ENCODE peak calls at places on chromosomes 11 and 22, in four cellular contexts. P is K562, T is IMR-90, H is GM12878. N is an unnamed sample.

GRCh38 chr22:43128928-43129424 is 14.2 kb downstream of the MCAT start:
- DNase-seq in H (no peak), P (peak; percentile 66), T (no peak), N (no peak)

GRCh38 chr22:20916916-20917810 is at the start of gene CRKL:
- DNase-seq in T (peak; percentile 97), P (peak; percentile 100), H (peak; percentile 83), N (peak; percentile 97)

GRCh38 chr11:64040684-64041267 is 5.0 kb downstream of the FLRT1 start:
- DNase-seq in H (no peak), P (peak; percentile 50), T (no peak), N (no peak)

GRCh38 chr11:17633279-17633986 is 85.9 kb upstream of the MYOD1 start:
- DNase-seq in P (no peak), T (no peak), H (no peak), N (no peak)

GRCh38 chr11:1458340-1459218 is 28.0 kb downstream of the MOB2 start:
- DNase-seq in T (peak; percentile 2), H (no peak), P (peak; percentile 88), N (no peak)

GRCh38 chr22:35921777-35922176 is 106.8 kb downstream of the RBFOX2 start:
- DNase-seq in P (peak; percentile 13), T (peak; percentile 90), H (peak; percentile 13), N (peak; percentile 90)

GRCh38 chr11:63289658-63290057 is 46.3 kb upstream of the SLC22A25 start:
- DNase-seq in T (no peak), H (no peak), P (no peak), N (no peak)

GRCh38 chr22:39699631-39700348 is 129.2 kb downstream of the CACNA1I start:
- DNase-seq in P (no peak), H (no peak), T (no peak), N (no peak)

GRCh38 chr11:709109-709997 is 3.3 kb downstream of the EPS8L2 start:
- DNase-seq in T (no peak), H (no peak), P (no peak), N (no peak)

GRCh38 chr11:102831128-102831708 is 12.2 kb downstream of the MMP3 start:
- DNase-seq in P (no peak), H (no peak), T (peak; percentile 23), N (peak; percentile 63)

GRCh38 chr11:102833731-102834130 is 9.7 kb downstream of the MMP3 start:
- DNase-seq in P (no peak), H (no peak), T (no peak), N (no peak)

GRCh38 chr11:102832612-102833011 is 10.8 kb downstream of the MMP3 start:
- DNase-seq in H (no peak), P (no peak), T (no peak), N (no peak)

GRCh38 chr11:102830328-102830727 is 13.1 kb downstream of the MMP3 start:
- DNase-seq in T (peak; percentile 29), P (no peak), H (no peak), N (no peak)

GRCh38 chr11:102831709-102832492 is 11.5 kb downstream of the MMP3 start:
- DNase-seq in H (no peak), P (no peak), T (no peak), N (no peak)
- H3K4me2 ChIP-seq in H (no peak overlapping the region), P (no peak overlapping the region), T (peak overlapping the region; percentile 78), N (peak overlapping the region; percentile 39)

DNA sequence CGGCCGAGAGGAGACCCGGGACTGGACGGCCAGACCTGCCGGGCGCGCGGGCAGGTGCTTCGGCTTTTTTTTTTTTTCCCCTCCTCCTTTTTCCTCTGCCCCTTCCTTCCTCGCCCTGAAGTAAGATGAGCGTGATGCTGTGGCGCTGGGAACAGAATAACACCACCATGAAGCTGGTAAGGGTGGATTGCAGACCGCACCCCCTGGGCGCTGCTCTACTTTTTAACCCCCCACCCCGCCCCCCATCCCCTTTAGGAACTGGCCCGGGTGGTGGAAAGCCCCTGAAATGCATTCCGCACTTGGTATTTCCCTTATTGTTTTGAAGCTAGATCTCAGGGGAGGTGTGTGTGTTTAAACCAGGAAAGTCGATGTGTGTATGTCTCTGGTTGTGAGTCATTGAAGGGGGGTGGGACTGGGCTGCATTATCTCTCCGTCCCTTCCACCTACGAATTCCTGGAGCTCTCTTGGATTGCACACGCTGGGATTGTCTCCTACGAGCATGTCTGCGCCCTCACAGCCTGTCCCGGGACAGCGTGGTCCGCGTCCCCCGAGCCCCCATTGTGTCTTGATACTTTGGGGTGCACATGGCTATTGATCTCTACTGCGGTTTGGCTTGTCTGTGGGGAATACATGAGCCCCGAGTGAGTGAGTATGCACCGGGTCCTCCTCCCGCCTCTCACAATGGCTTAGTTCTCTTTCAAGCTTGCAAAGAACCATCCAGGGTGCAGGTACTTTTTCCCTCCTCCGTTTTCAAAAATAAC is 64.9 kb downstream of the NAV2 start:
- DNase-seq in P (no peak), T (peak; percentile 84), H (peak; percentile 65), N (peak; percentile 82)
- TF ChIP-seq FOS in P (no peak), T (peak; percentile 38), H (no peak), N (peak; percentile 62)

DNA sequence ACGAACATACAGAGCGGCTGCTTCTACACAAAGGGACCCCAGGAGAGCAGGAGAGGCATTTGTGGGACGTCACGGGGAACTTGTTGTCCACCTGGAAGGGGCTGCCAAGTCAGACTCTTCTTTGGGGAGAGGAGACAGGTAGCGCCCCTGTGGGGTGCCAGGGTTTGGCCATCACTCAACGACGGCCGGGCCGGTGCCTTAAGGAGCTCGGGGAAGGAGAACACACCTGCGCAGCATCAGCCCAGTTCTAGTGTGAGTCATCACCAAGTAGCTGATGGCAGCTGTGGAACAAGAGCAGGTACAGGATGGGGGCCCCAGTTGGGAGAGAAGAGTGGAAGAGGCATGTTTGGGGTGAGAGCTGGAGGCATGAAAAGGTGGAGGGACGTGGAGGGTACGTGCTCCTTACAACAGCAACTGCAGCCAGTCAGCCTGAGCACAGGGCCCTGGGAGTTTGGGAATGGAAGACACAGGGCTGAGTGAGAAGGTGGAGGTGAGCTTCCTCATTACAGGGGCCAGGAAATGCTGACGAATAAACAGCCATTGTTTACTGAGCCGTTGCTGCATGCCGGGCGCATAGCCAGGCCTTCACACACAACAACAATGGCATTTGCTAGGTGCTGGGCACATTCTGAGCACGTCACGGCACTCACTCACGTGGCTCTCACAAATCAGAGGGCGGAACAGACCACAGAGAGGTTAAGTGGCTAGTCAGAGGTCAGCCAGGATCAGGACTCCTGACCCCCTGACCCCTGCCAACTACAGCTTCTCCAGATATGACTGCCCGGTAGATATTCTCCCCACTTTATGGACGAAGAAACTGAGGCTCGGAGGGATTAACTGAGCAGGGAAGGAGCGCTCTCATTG is 29.1 kb upstream of the TP53I11 start:
- DNase-seq in H (no peak), P (no peak), T (no peak), N (peak; percentile 22)
- H2AFZ ChIP-seq in H (no peak overlapping the region), P (no peak overlapping the region), T (no peak overlapping the region), N (no peak overlapping the region)

GRCh38 chr22:22391543-22391942 is 117.0 kb downstream of the ZNF280B start:
- DNase-seq in H (no peak), P (peak; percentile 20), T (no peak), N (no peak)
- H3K4me2 ChIP-seq in H (no peak overlapping the region), P (no peak overlapping the region), T (no peak overlapping the region), N (no peak overlapping the region)

GRCh38 chr11:10550988-10551657 is 10.1 kb upstream of the RNF141 start:
- DNase-seq in P (no peak), H (no peak), T (no peak), N (no peak)

GRCh38 chr11:10551845-10552352 is 10.9 kb upstream of the RNF141 start:
- DNase-seq in P (no peak), H (no peak), T (no peak), N (no peak)

GRCh38 chr11:10544491-10545470 is 3.8 kb upstream of the RNF141 start:
- DNase-seq in T (no peak), P (no peak), H (no peak), N (no peak)

DNA sequence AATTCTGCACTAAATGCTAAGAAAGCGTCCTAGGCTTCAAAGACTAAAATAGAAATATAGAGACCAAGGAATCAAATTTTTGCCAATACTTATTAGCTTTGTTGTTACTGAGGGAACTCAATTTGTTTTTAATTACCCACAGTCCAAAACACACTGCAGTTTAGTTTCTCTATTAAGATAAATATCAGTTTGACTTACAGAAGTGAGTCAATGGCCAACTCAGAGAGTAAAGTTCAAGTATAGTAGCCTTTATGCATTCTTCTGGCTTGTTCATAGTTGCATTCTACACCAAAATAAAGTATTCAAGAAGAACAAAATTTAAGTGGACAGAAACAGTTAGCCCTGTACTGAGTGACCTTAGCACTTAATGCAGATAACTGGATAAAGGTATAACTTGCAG is 9.5 kb upstream of the RNF141 start:
- DNase-seq in H (no peak), P (no peak), T (peak; percentile 82), N (peak; percentile 39)
- TF ChIP-seq FOS in H (no peak), P (no peak), T (peak; percentile 87), N (peak; percentile 71)

N was measured in endothelial cell of umbilical vein.